ENCODE peak calls at places on chromosomes 12 and 14, in nine cellular contexts. I, H, K, D, U, P, J, A and G are unnamed samples.

GRCh38 chr12:57993030-57993429 is 51.7 kb downstream of the ATP23 start:
- DNase-seq in I (no peak), H (no peak), K (no peak), D (no peak), U (no peak), P (no peak), J (no peak), A (no peak), G (no peak)

GRCh38 chr14:66831190-66831589 is 323.2 kb downstream of the GPHN start:
- DNase-seq in I (no peak), H (no peak), K (no peak), D (no peak), U (no peak), P (no peak), J (no peak), A (no peak), G (no peak)

GRCh38 chr14:61568572-61569011 is 126.7 kb upstream of the HIF1A start:
- DNase-seq in I (no peak), H (no peak), K (peak; percentile 81), D (no peak), U (no peak), P (no peak), J (peak; percentile 44), A (no peak), G (peak; percentile 67)

GRCh38 chr14:102761206-102761605 is 16.0 kb upstream of the TRAF3 start:
- DNase-seq in I (no peak), H (no peak), K (no peak), D (no peak), U (no peak), P (no peak), J (no peak), A (no peak), G (no peak)

GRCh38 chr14:68047910-68048309 is 228.3 kb downstream of the RAD51B start:
- DNase-seq in I (no peak), H (no peak), K (no peak), D (no peak), U (no peak), P (no peak), J (no peak), A (no peak), G (no peak)

GRCh38 chr12:48828841-48829575 is 10.7 kb downstream of the CACNB3 start:
- DNase-seq in I (no peak), H (no peak), K (no peak), D (no peak), U (no peak), P (no peak), J (no peak), A (no peak), G (no peak)

GRCh38 chr12:50222275-50222783 is 55.2 kb upstream of the CERS5 start:
- DNase-seq in I (no peak), H (peak; percentile 80), K (peak; percentile 85), D (peak; percentile 66), U (no peak), P (peak; percentile 43), J (peak; percentile 31), A (peak; percentile 62), G (peak; percentile 29)

GRCh38 chr14:60654303-60654925 is 5.1 kb upstream of the SIX1 start:
- DNase-seq in I (no peak), H (no peak), K (no peak), D (no peak), U (no peak), P (no peak), J (no peak), A (no peak), G (no peak)

GRCh38 chr14:94045101-94045500 is 19.0 kb downstream of the OTUB2 start:
- DNase-seq in I (no peak), H (no peak), K (no peak), D (no peak), U (no peak), P (no peak), J (no peak), A (no peak), G (no peak)

GRCh38 chr12:112998997-112999767 is 20.9 kb downstream of the OAS2 start:
- DNase-seq in I (no peak), H (no peak), K (no peak), D (no peak), U (no peak), P (no peak), J (no peak), A (no peak), G (no peak)

GRCh38 chr12:31922341-31923062 is 36.7 kb upstream of the RESF1 start:
- DNase-seq in I (no peak), H (no peak), K (no peak), D (no peak), U (no peak), P (no peak), J (no peak), A (no peak), G (no peak)

GRCh38 chr12:123396543-123396942 is 12.6 kb downstream of the KMT5A start:
- DNase-seq in I (no peak), H (no peak), K (no peak), D (no peak), U (no peak), P (no peak), J (no peak), A (no peak), G (no peak)

GRCh38 chr12:89960607-89961394 is 252.2 kb upstream of the ATP2B1 start:
- DNase-seq in I (no peak), H (no peak), K (no peak), D (no peak), U (no peak), P (no peak), J (no peak), A (no peak), G (peak; percentile 16)

GRCh38 chr12:127570793-127571360 is 696.1 kb upstream of the TMEM132C start:
- DNase-seq in I (no peak), H (no peak), K (no peak), D (no peak), U (no peak), P (no peak), J (no peak), A (no peak), G (no peak)

GRCh38 chr12:47391566-47391965 is 311.8 kb upstream of the AMIGO2 start:
- DNase-seq in I (no peak), H (no peak), K (no peak), D (no peak), U (no peak), P (no peak), J (no peak), A (peak; percentile 80), G (peak; percentile 76)

GRCh38 chr14:67268456-67269115 is 27.4 kb downstream of the PALS1 start:
- DNase-seq in I (no peak), H (no peak), K (no peak), D (no peak), U (no peak), P (no peak), J (peak; percentile 70), A (no peak), G (no peak)

GRCh38 chr14:103669370-103669769 is 40.4 kb downstream of the KLC1 start:
- DNase-seq in I (no peak), H (no peak), K (no peak), D (no peak), U (no peak), P (no peak), J (no peak), A (no peak), G (no peak)

GRCh38 chr12:22551624-22552023 is 7.3 kb upstream of the C2CD5 start:
- DNase-seq in I (no peak), H (no peak), K (no peak), D (no peak), U (no peak), P (no peak), J (no peak), A (no peak), G (no peak)

GRCh38 chr14:40053396-40053795 is 621.2 kb upstream of the FBXO33 start:
- DNase-seq in I (no peak), H (no peak), K (no peak), D (no peak), U (no peak), P (no peak), J (no peak), A (no peak), G (no peak)

GRCh38 chr14:105904379-105904778 is 378.0 kb downstream of the TMEM121 start:
- DNase-seq in I (no peak), H (no peak), K (no peak), D (no peak), U (no peak), P (no peak), J (no peak), A (no peak), G (no peak)